ENCODE peak calls at places on chromosomes 5 and 9, in six cellular contexts. B is SK-N-SH, U is K562, K is H1, X is HL-60, L is HepG2. M is an unnamed sample.
A peak's percentile ranks its signal among the peaks of the same experiment; 100 is the strongest.

GRCh38 chr9:16653491-16654407 is 216.7 kb downstream of the BNC2 start:
- DNase-seq in L (peak; percentile 42), U (no peak), K (no peak), B (peak; percentile 19), X (no peak), M (no peak)

GRCh38 chr9:75990905-75991304 is 100.4 kb downstream of the PCSK5 start:
- DNase-seq in K (no peak), L (no peak), X (no peak), U (no peak), B (no peak), M (no peak)

GRCh38 chr9:137077758-137078693 is 709 bp downstream of the UAP1L1 start:
- DNase-seq in K (no peak), X (no peak), L (no peak), B (peak; percentile 49), U (no peak), M (no peak)

GRCh38 chr5:169651526-169651925 is 14.5 kb downstream of the DOCK2 start:
- DNase-seq in L (no peak), X (no peak), K (no peak), U (no peak), B (peak; percentile 33), M (no peak)

GRCh38 chr5:130286971-130287370 is 382.7 kb downstream of the CHSY3 start:
- DNase-seq in K (no peak), U (no peak), X (no peak), L (no peak), B (no peak), M (no peak)

GRCh38 chr9:134925011-134925511 is 7.3 kb upstream of the FCN1 start:
- DNase-seq in K (no peak), U (no peak), B (no peak), X (no peak), L (no peak), M (no peak)

GRCh38 chr9:119951591-119951990 is 582.4 kb upstream of the BRINP1 start:
- DNase-seq in K (no peak), U (no peak), B (no peak), L (no peak), X (no peak), M (no peak)

GRCh38 chr5:74766348-74766886 is 500 bp downstream of the GFM2 start:
- DNase-seq in U (peak; percentile 63), X (peak; percentile 30), K (no peak), L (peak; percentile 19), B (peak; percentile 63), M (no peak)

GRCh38 chr9:127543221-127543620 is 68.9 kb upstream of the STXBP1 start:
- DNase-seq in U (no peak), K (no peak), B (no peak), X (no peak), L (no peak), M (no peak)

GRCh38 chr5:128227984-128228383 is 144.4 kb downstream of the SLC12A2 start:
- DNase-seq in L (no peak), K (no peak), B (no peak), X (no peak), U (no peak), M (no peak)

DNA sequence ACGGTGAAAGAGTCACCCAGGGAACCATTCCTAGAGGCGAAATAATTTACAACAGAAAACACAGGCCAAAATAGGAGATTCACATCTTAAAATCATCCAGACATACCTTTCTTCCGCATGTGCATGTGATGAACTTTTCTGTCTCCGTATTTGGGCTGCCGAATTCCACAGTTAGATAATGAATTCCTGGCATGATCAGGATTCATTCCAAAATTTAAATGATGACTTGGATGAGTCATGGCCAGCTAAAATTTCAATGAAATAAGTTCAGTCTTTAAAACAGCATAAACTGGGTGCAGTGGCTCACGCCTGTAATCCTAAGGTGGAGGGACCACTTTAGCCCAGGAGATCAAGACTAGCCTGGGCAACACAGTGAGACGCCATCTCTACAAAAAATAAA is 82.7 kb downstream of the DROSHA start:
- DNase-seq in K (no peak), B (no peak), X (no peak), L (no peak), U (no peak), M (no peak)
- TF ChIP-seq GABPA in K (no peak), B (no peak), X (no peak), L (no peak), U (no peak), M (no peak)

DNA sequence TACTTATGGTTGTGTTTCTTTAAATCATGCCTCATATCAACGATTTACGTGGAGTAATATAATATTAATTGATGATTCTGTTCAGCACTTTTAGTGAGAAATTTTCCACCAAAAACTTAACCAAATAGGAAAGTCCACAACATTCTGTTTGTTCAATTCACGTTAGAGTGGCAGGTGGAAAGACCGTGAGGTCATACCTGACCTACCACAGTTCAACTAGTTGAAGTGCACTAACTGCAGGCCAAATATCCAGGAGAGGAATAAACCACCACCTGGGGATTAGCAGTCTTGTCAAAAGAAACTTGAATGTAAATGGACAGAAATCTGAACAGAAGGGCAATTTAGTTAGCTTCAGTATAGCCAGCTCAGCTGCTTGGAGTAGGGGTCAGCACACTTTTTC is 577.7 kb downstream of the KIF4B start:
- DNase-seq in L (no peak), K (no peak), B (no peak), X (no peak), U (no peak), M (no peak)
- TF ChIP-seq GABPA in L (no peak), K (no peak), B (no peak), X (no peak), U (no peak), M (no peak)

GRCh38 chr5:120140510-120140909 is 323.6 kb upstream of the PRR16 start:
- DNase-seq in X (no peak), B (no peak), K (no peak), U (no peak), L (no peak), M (no peak)
- TF ChIP-seq GABPA in X (no peak), B (no peak), K (no peak), U (no peak), L (no peak), M (no peak)

DNA sequence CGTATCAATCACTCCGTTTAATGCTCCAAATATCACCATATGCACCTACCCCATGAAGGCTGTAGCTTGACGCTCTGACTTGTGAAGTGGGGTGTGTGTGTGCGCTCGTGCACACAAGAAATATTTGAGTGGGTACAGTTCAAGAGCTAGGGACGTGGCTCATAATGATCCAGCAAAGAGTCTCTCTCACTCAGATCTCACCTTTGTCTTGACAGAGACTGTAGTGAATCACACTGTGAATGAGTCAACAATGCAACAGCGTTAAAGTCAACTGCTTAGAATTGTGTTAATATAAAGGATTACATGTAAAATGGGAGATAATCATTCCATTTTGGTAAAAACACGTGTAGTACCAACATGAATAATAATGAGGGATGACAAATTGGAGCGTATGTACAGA is 119.4 kb downstream of the MED27 start:
- DNase-seq in X (no peak), U (no peak), L (no peak), K (no peak), B (no peak), M (no peak)
- TF ChIP-seq GABPA in X (no peak), U (no peak), L (no peak), K (no peak), B (no peak), M (no peak)

DNA sequence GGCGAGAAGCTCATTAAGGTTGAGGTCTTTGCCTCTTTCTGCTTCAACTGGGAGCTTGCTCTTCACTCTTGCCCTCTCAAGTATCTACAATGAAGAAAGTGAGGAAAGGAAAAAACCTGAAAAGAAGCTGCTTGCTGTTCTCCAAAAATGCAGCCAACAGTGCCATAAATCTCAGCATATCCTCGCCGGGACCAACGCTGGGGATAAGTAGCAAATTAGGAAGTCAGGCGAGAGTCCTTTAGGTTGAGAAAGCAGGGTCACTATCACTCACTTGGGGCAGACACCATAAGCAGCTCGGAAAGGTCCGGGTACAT is 399 bp downstream of the NUP155 start:
- DNase-seq in U (peak; percentile 33), K (no peak), X (no peak), B (peak; percentile 57), L (no peak), M (no peak)
- TF ChIP-seq GABPA in U (no peak), K (no peak), X (no peak), B (no peak), L (no peak), M (no peak)